ENCODE peak calls at places on chromosomes 16 and 17, in nine cellular contexts. One of them, this sample, is unnamed.

GRCh38 chr17:78661092-78661770 is 84.0 kb upstream of the DNAH17 start:
- DNase-seq in RCC 7860: peak; percentile 63
- DNase-seq in T-helper 1 cell: no peak
- DNase-seq in germinal center: no peak
- DNase-seq in stimulated activated CD4-positive, alpha-beta T cell treated with anti-CD3 and anti-CD28 coated beads, Interleukin-15, amount 100 ng/mL, for 1 hour: no peak
- DNase-seq in COR-L47: no peak
- DNase-seq in mucosa of gallbladder: no peak
- DNase-seq in GM12864: no peak
- DNase-seq in ELR: peak; percentile 66
- DNase-seq in this sample: no peak

GRCh38 chr16:73217654-73218053 is 169.7 kb upstream of the ZFHX3 start:
- DNase-seq in RCC 7860: no peak
- DNase-seq in T-helper 1 cell: no peak
- DNase-seq in germinal center: no peak
- DNase-seq in stimulated activated CD4-positive, alpha-beta T cell treated with anti-CD3 and anti-CD28 coated beads, Interleukin-15, amount 100 ng/mL, for 1 hour: no peak
- DNase-seq in COR-L47: no peak
- DNase-seq in mucosa of gallbladder: no peak
- DNase-seq in GM12864: no peak
- DNase-seq in ELR: peak; percentile 33
- DNase-seq in this sample: no peak

GRCh38 chr17:8451937-8452614 is 16.4 kb downstream of the NDEL1 start:
- DNase-seq in RCC 7860: no peak
- DNase-seq in T-helper 1 cell: no peak
- DNase-seq in germinal center: no peak
- DNase-seq in stimulated activated CD4-positive, alpha-beta T cell treated with anti-CD3 and anti-CD28 coated beads, Interleukin-15, amount 100 ng/mL, for 1 hour: no peak
- DNase-seq in COR-L47: no peak
- DNase-seq in mucosa of gallbladder: no peak
- DNase-seq in GM12864: no peak
- DNase-seq in ELR: no peak
- DNase-seq in this sample: no peak

GRCh38 chr17:1154704-1155103 is 25.1 kb downstream of the ABR start:
- DNase-seq in RCC 7860: no peak
- DNase-seq in T-helper 1 cell: no peak
- DNase-seq in germinal center: no peak
- DNase-seq in stimulated activated CD4-positive, alpha-beta T cell treated with anti-CD3 and anti-CD28 coated beads, Interleukin-15, amount 100 ng/mL, for 1 hour: no peak
- DNase-seq in COR-L47: no peak
- DNase-seq in mucosa of gallbladder: no peak
- DNase-seq in GM12864: no peak
- DNase-seq in ELR: no peak
- DNase-seq in this sample: no peak

GRCh38 chr17:6713130-6713917 is at the start of gene SLC13A5:
- DNase-seq in RCC 7860: no peak
- DNase-seq in T-helper 1 cell: no peak
- DNase-seq in germinal center: peak; percentile 35
- DNase-seq in stimulated activated CD4-positive, alpha-beta T cell treated with anti-CD3 and anti-CD28 coated beads, Interleukin-15, amount 100 ng/mL, for 1 hour: no peak
- DNase-seq in COR-L47: no peak
- DNase-seq in mucosa of gallbladder: no peak
- DNase-seq in GM12864: no peak
- DNase-seq in ELR: peak; percentile 63
- DNase-seq in this sample: no peak

GRCh38 chr17:80931421-80932265 is 60.0 kb upstream of the CHMP6 start:
- DNase-seq in RCC 7860: no peak
- DNase-seq in T-helper 1 cell: no peak
- DNase-seq in germinal center: no peak
- DNase-seq in stimulated activated CD4-positive, alpha-beta T cell treated with anti-CD3 and anti-CD28 coated beads, Interleukin-15, amount 100 ng/mL, for 1 hour: no peak
- DNase-seq in COR-L47: no peak
- DNase-seq in mucosa of gallbladder: no peak
- DNase-seq in GM12864: no peak
- DNase-seq in ELR: peak; percentile 74
- DNase-seq in this sample: no peak

GRCh38 chr17:42675984-42676423 is 790 bp downstream of the PLEKHH3 start:
- DNase-seq in RCC 7860: peak; percentile 8
- DNase-seq in T-helper 1 cell: no peak
- DNase-seq in germinal center: no peak
- DNase-seq in stimulated activated CD4-positive, alpha-beta T cell treated with anti-CD3 and anti-CD28 coated beads, Interleukin-15, amount 100 ng/mL, for 1 hour: no peak
- DNase-seq in COR-L47: peak; percentile 55
- DNase-seq in mucosa of gallbladder: peak; percentile 64
- DNase-seq in GM12864: no peak
- DNase-seq in ELR: peak; percentile 74
- DNase-seq in this sample: no peak

GRCh38 chr16:57998484-57998883 is 2.0 kb downstream of the ZNF319 start:
- DNase-seq in RCC 7860: peak; percentile 41
- DNase-seq in T-helper 1 cell: no peak
- DNase-seq in germinal center: no peak
- DNase-seq in stimulated activated CD4-positive, alpha-beta T cell treated with anti-CD3 and anti-CD28 coated beads, Interleukin-15, amount 100 ng/mL, for 1 hour: no peak
- DNase-seq in COR-L47: no peak
- DNase-seq in mucosa of gallbladder: no peak
- DNase-seq in GM12864: no peak
- DNase-seq in ELR: peak; percentile 65
- DNase-seq in this sample: peak; percentile 31

GRCh38 chr17:34291721-34292348 is 6.3 kb downstream of the CCL11 start:
- DNase-seq in RCC 7860: peak; percentile 85
- DNase-seq in T-helper 1 cell: no peak
- DNase-seq in germinal center: no peak
- DNase-seq in stimulated activated CD4-positive, alpha-beta T cell treated with anti-CD3 and anti-CD28 coated beads, Interleukin-15, amount 100 ng/mL, for 1 hour: no peak
- DNase-seq in COR-L47: no peak
- DNase-seq in mucosa of gallbladder: no peak
- DNase-seq in GM12864: no peak
- DNase-seq in ELR: peak; percentile 3
- DNase-seq in this sample: no peak